ENCODE peak calls at places on chromosomes 12 and 14, in ten cellular contexts. M, Q, U, G, T, A, C, W, E and J are unnamed samples.

GRCh38 chr12:123063535-123063934 is 83.1 kb downstream of the ARL6IP4 start:
- DNase-seq in G (peak), Q (no peak), A (no peak), M (no peak), E (no peak), U (peak), T (no peak), W (no peak), C (no peak), J (no peak)

GRCh38 chr14:104799657-104800599 is 973 bp upstream of the ZBTB42 start:
- DNase-seq in M (peak), U (peak), Q (no peak), E (peak), A (peak), T (peak), W (peak), G (peak), C (peak), J (no peak)

GRCh38 chr12:6772331-6772695 is at the start of gene LAG3:
- DNase-seq in T (no peak), Q (no peak), G (no peak), A (no peak), E (no peak), W (no peak), M (no peak), U (no peak), C (no peak), J (no peak)

GRCh38 chr14:75128596-75128990 is 1.7 kb upstream of the NEK9 start:
- DNase-seq in U (no peak), M (no peak), T (no peak), W (no peak), A (no peak), Q (no peak), G (no peak), E (no peak), C (no peak), J (no peak)

GRCh38 chr12:24069532-24070395 is 120.3 kb upstream of the SOX5 start:
- DNase-seq in M (no peak), C (peak), T (no peak), G (peak), A (peak), Q (no peak), E (no peak), W (no peak), U (no peak), J (no peak)

GRCh38 chr14:59055439-59056045 is 132.9 kb upstream of the DAAM1 start:
- DNase-seq in C (peak), U (peak), G (peak), W (no peak), A (no peak), M (peak), T (peak), E (no peak), Q (no peak), J (peak)

GRCh38 chr12:109467978-109468676 is 9.0 kb downstream of the KCTD10 start:
- DNase-seq in W (no peak), T (peak), C (no peak), Q (no peak), M (no peak), E (no peak), U (no peak), G (no peak), A (no peak), J (no peak)

GRCh38 chr12:130970908-130971233 is 17.2 kb downstream of the ADGRD1 start:
- DNase-seq in W (no peak), Q (no peak), A (no peak), E (no peak), C (no peak), U (no peak), G (no peak), T (no peak), M (no peak), J (no peak)

GRCh38 chr14:73850940-73851339 is 691 bp upstream of the PTGR2 start:
- DNase-seq in E (peak), U (peak), M (no peak), T (peak), G (no peak), Q (no peak), C (peak), A (no peak), W (no peak), J (peak)

GRCh38 chr12:21912318-21912717 is 28.9 kb downstream of the ABCC9 start:
- DNase-seq in A (no peak), E (no peak), U (peak), T (no peak), M (no peak), W (no peak), G (no peak), Q (no peak), C (no peak), J (no peak)

GRCh38 chr14:101072531-101072930 is 169.0 kb upstream of the RTL1 start:
- DNase-seq in A (no peak), E (no peak), T (no peak), M (no peak), C (no peak), G (no peak), W (peak), U (no peak), Q (no peak), J (no peak)

GRCh38 chr14:89701079-89702043 is 253.2 kb downstream of the EFCAB11 start:
- DNase-seq in M (peak), T (peak), C (peak), G (peak), E (peak), U (no peak), A (peak), Q (no peak), W (peak), J (no peak)

GRCh38 chr12:32502693-32503510 is 103.5 kb downstream of the FGD4 start:
- DNase-seq in Q (no peak), G (no peak), A (no peak), W (no peak), M (peak), C (peak), T (peak), E (no peak), U (no peak), J (no peak)

GRCh38 chr12:79524507-79525148 is 166.1 kb downstream of the PAWR start:
- DNase-seq in Q (no peak), C (no peak), G (no peak), M (no peak), U (no peak), A (no peak), E (no peak), W (no peak), T (no peak), J (no peak)

GRCh38 chr14:89603938-89604480 is 187.0 kb upstream of the FOXN3 start:
- DNase-seq in U (no peak), A (no peak), W (no peak), C (no peak), G (no peak), E (no peak), Q (no peak), M (no peak), T (no peak), J (no peak)

GRCh38 chr14:60655114-60655897 is 6.0 kb upstream of the SIX1 start:
- DNase-seq in W (no peak), Q (no peak), G (no peak), M (no peak), A (no peak), U (no peak), T (no peak), C (no peak), E (no peak), J (no peak)